ENCODE peak calls at places on chromosomes 4 and X, in six cellular contexts. B is posterior cingulate gyrus; J is endothelial cell; T is AG09309; Y is dorsolateral prefrontal cortex; K is stimulated activated CD4-positive, alpha-beta T cell treated with anti-CD3 and anti-CD28 coated beads, Interleukin-1b, Interleukin-23, amount 100 ng/mL, for 24 hours. C is an unnamed sample.

GRCh38 chr4:82753725-82754410 is 44.7 kb downstream of the SCD5 start:
- DNase-seq in B (no peak), J (no peak), T (no peak), Y (no peak), K (no peak), C (no peak)

GRCh38 chr4:181908168-181908567 is 335.0 kb upstream of the TENM3 start:
- DNase-seq in B (no peak), J (no peak), T (no peak), Y (no peak), K (no peak), C (no peak)

GRCh38 chr4:106418444-106418843 is 49.9 kb upstream of the GIMD1 start:
- DNase-seq in B (no peak), J (no peak), T (no peak), Y (no peak), K (no peak), C (no peak)

GRCh38 chrX:148874621-148875020 is 374.2 kb downstream of the AFF2 start:
- DNase-seq in B (no peak), J (no peak), T (no peak), Y (no peak), K (no peak), C (no peak)

GRCh38 chrX:118644378-118644777 is 83.0 kb upstream of the IL13RA1 start:
- DNase-seq in B (no peak), J (no peak), T (peak), Y (no peak), K (no peak), C (no peak)

GRCh38 chr4:4355302-4355701 is 31.6 kb upstream of the NSG1 start:
- DNase-seq in B (no peak), J (no peak), T (no peak), Y (no peak), K (no peak), C (no peak)

GRCh38 chrX:107775734-107776511 is at the start of gene TSC22D3:
- DNase-seq in B (peak), J (peak), T (peak), Y (peak), K (no peak), C (peak)

GRCh38 chr4:25441519-25442117 is 64.6 kb downstream of the ANAPC4 start:
- DNase-seq in B (peak), J (peak), T (no peak), Y (peak), K (no peak), C (peak)

GRCh38 chrX:23783569-23784486 is 855 bp downstream of the SAT1 start:
- DNase-seq in B (no peak), J (no peak), T (no peak), Y (no peak), K (no peak), C (no peak)

GRCh38 chr4:26402458-26402857 is 81.6 kb downstream of the RBPJ start:
- DNase-seq in B (no peak), J (no peak), T (no peak), Y (no peak), K (no peak), C (no peak)